ENCODE peak calls at places on chromosome 14, in eight cellular contexts. N is NCI-H1436, R is progenitor cell of endocrine pancreas, D is COR-L47, U is HFFc6, X is RPMI8226, T is GM23248, S is tibial artery. Y is an unnamed sample.

GRCh38 chr14:76580399-76580798 is 180.9 kb upstream of the VASH1 start:
- DNase-seq in N (no peak), R (no peak), D (no peak), U (no peak), X (no peak), T (no peak), S (no peak), Y (no peak)

GRCh38 chr14:69484444-69485113 is at the start of gene PLEKHD1:
- DNase-seq in N (peak), R (peak), D (peak), U (no peak), X (peak), T (peak), S (no peak), Y (peak)

GRCh38 chr14:100065942-100066574 is 836 bp downstream of the EVL start:
- DNase-seq in N (no peak), R (no peak), D (no peak), U (no peak), X (no peak), T (no peak), S (no peak), Y (peak)

GRCh38 chr14:61438860-61439765 is 117.7 kb downstream of the PRKCH start:
- DNase-seq in N (no peak), R (no peak), D (no peak), U (peak), X (no peak), T (peak), S (peak), Y (peak)

GRCh38 chr14:77965919-77966435 is 166.1 kb downstream of the ADCK1 start:
- DNase-seq in N (peak), R (peak), D (peak), U (no peak), X (peak), T (peak), S (no peak), Y (no peak)

GRCh38 chr14:101456246-101457159 is 104.8 kb upstream of the DIO3 start:
- DNase-seq in N (no peak), R (no peak), D (no peak), U (no peak), X (peak), T (no peak), S (no peak), Y (no peak)

GRCh38 chr14:23398348-23398747 is 9.7 kb downstream of the MYH6 start:
- DNase-seq in N (no peak), R (no peak), D (no peak), U (no peak), X (no peak), T (no peak), S (no peak), Y (no peak)

GRCh38 chr14:95220663-95221231 is 63.4 kb upstream of the DICER1 start:
- DNase-seq in N (no peak), R (no peak), D (no peak), U (no peak), X (no peak), T (peak), S (no peak), Y (no peak)

GRCh38 chr14:76810953-76811400 is 1.7 kb downstream of the ANGEL1 start:
- DNase-seq in N (no peak), R (no peak), D (peak), U (peak), X (peak), T (peak), S (no peak), Y (no peak)

GRCh38 chr14:52154992-52155655 is 86.3 kb upstream of the NID2 start:
- DNase-seq in N (no peak), R (no peak), D (no peak), U (no peak), X (no peak), T (no peak), S (no peak), Y (no peak)

GRCh38 chr14:22112004-22112403 is 438.4 kb upstream of the OR4E1 start:
- DNase-seq in N (no peak), R (peak), D (no peak), U (no peak), X (peak), T (no peak), S (no peak), Y (peak)

GRCh38 chr14:100065161-100065871 is at the start of gene EVL:
- DNase-seq in N (no peak), R (no peak), D (no peak), U (no peak), X (no peak), T (no peak), S (no peak), Y (peak)

GRCh38 chr14:54567224-54567633 is 301 bp downstream of the SAMD4A start:
- DNase-seq in N (no peak), R (peak), D (no peak), U (no peak), X (no peak), T (no peak), S (peak), Y (no peak)

GRCh38 chr14:23365353-23366162 is 586 bp upstream of the EFS start:
- DNase-seq in N (no peak), R (peak), D (no peak), U (no peak), X (no peak), T (peak), S (no peak), Y (no peak)

GRCh38 chr14:99729991-99730875 is 46.1 kb downstream of the CYP46A1 start:
- DNase-seq in N (peak), R (peak), D (peak), U (peak), X (peak), T (peak), S (no peak), Y (peak)

GRCh38 chr14:105070760-105071137 is 5.5 kb upstream of the GPR132 start:
- DNase-seq in N (no peak), R (no peak), D (no peak), U (no peak), X (no peak), T (peak), S (no peak), Y (peak)

GRCh38 chr14:64732536-64733120 is 28.4 kb downstream of the PLEKHG3 start:
- DNase-seq in N (no peak), R (no peak), D (no peak), U (no peak), X (no peak), T (no peak), S (no peak), Y (no peak)

GRCh38 chr14:75859746-75860145 is 122.0 kb downstream of the TGFB3 start:
- DNase-seq in N (no peak), R (no peak), D (no peak), U (no peak), X (no peak), T (peak), S (no peak), Y (no peak)

GRCh38 chr14:101442451-101442850 is 118.8 kb upstream of the DIO3 start:
- DNase-seq in N (no peak), R (no peak), D (no peak), U (no peak), X (no peak), T (no peak), S (no peak), Y (peak)

GRCh38 chr14:99436247-99437180 is 44.1 kb downstream of the SETD3 start:
- DNase-seq in N (no peak), R (no peak), D (no peak), U (peak), X (no peak), T (peak), S (no peak), Y (no peak)

GRCh38 chr14:65392296-65392695 is 20.2 kb upstream of the FUT8 start:
- DNase-seq in N (no peak), R (no peak), D (no peak), U (no peak), X (no peak), T (no peak), S (no peak), Y (no peak)